ENCODE peak calls at places on chromosomes 6 and 20, in four cellular contexts. D is hypothalamus; X is EH; T is CD4-positive, alpha-beta memory T cell. W is an unnamed sample.

GRCh38 chr20:9923648-9924047 is 84.8 kb upstream of the PAK5 start:
- DNase-seq in D (no peak), X (no peak), T (no peak), W (no peak)

GRCh38 chr6:110326609-110327008 is 31.5 kb downstream of the METTL24 start:
- DNase-seq in D (no peak), X (no peak), T (no peak), W (no peak)

GRCh38 chr6:79066330-79066729 is 11.7 kb downstream of the PHIP start:
- DNase-seq in D (no peak), X (no peak), T (no peak), W (peak; percentile 14)

GRCh38 chr20:61662226-61662945 is 403.3 kb downstream of the TAF4 start:
- DNase-seq in D (no peak), X (no peak), T (no peak), W (peak; percentile 10)

GRCh38 chr6:56708810-56709597 is 66.3 kb upstream of the DST start:
- DNase-seq in D (no peak), X (peak; percentile 76), T (no peak), W (peak; percentile 92)

GRCh38 chr20:36614781-36615557 is 9.4 kb downstream of the RAB5IF start:
- DNase-seq in D (no peak), X (no peak), T (no peak), W (no peak)

GRCh38 chr20:10719740-10720380 is 46.1 kb upstream of the JAG1 start:
- DNase-seq in D (no peak), X (no peak), T (no peak), W (no peak)

GRCh38 chr6:39276379-39276995 is 37.7 kb downstream of the KCNK17 start:
- DNase-seq in D (no peak), X (no peak), T (no peak), W (no peak)

GRCh38 chr6:125859691-125860210 is 69.0 kb downstream of the NCOA7 start:
- DNase-seq in D (no peak), X (peak; percentile 37), T (no peak), W (no peak)

GRCh38 chr6:29528300-29528931 is 31.1 kb downstream of the UBD start:
- DNase-seq in D (no peak), X (no peak), T (no peak), W (no peak)

GRCh38 chr20:56223352-56223751 is 25.2 kb upstream of the MC3R start:
- DNase-seq in D (no peak), X (no peak), T (no peak), W (no peak)

GRCh38 chr6:470901-471448 is 79.4 kb downstream of the IRF4 start:
- DNase-seq in D (no peak), X (no peak), T (no peak), W (no peak)

GRCh38 chr6:33082702-33083101 is 6.9 kb downstream of the HLA-DPB1 start:
- DNase-seq in D (peak; percentile 30), X (peak; percentile 17), T (no peak), W (peak; percentile 36)

GRCh38 chr6:37317312-37318038 is 36.3 kb upstream of the RNF8 start:
- DNase-seq in D (no peak), X (no peak), T (no peak), W (no peak)

GRCh38 chr6:161019324-161019839 is 27.8 kb downstream of the MAP3K4 start:
- DNase-seq in D (no peak), X (no peak), T (no peak), W (no peak)

GRCh38 chr20:48126227-48126740 is 341.0 kb upstream of the SULF2 start:
- DNase-seq in D (no peak), X (no peak), T (no peak), W (no peak)

GRCh38 chr20:43655937-43656336 is 11.0 kb upstream of the MYBL2 start:
- DNase-seq in D (no peak), X (no peak), T (no peak), W (no peak)

GRCh38 chr20:31566332-31566657 is 38.8 kb upstream of the ID1 start:
- DNase-seq in D (no peak), X (no peak), T (no peak), W (no peak)

GRCh38 chr6:120378582-120379220 is 955.6 kb downstream of the TBC1D32 start:
- DNase-seq in D (no peak), X (no peak), T (no peak), W (peak; percentile 41)

GRCh38 chr20:44576297-44576696 is 6.1 kb upstream of the PKIG start:
- DNase-seq in D (no peak), X (peak; percentile 69), T (no peak), W (peak; percentile 72)

GRCh38 chr20:57409672-57410397 is 18.6 kb downstream of the RBM38 start:
- DNase-seq in D (no peak), X (no peak), T (no peak), W (peak; percentile 45)

GRCh38 chr20:53903652-53903987 is 166.8 kb downstream of the BCAS1 start:
- DNase-seq in D (no peak), X (peak; percentile 22), T (no peak), W (peak; percentile 52)

GRCh38 chr6:118401325-118401998 is 146.6 kb upstream of the PLN start:
- DNase-seq in D (no peak), X (no peak), T (no peak), W (no peak)

GRCh38 chr6:113763311-113763766 is 93.8 kb upstream of the MARCKS start:
- DNase-seq in D (no peak), X (peak; percentile 30), T (no peak), W (peak; percentile 51)

GRCh38 chr6:32774428-32774827 is 11.1 kb upstream of the HLA-DQB2 start:
- DNase-seq in D (no peak), X (no peak), T (no peak), W (peak; percentile 5)

GRCh38 chr6:89615882-89616281 is 22.7 kb downstream of the LYRM2 start:
- DNase-seq in D (no peak), X (no peak), T (no peak), W (no peak)

GRCh38 chr20:49337357-49337756 is 59.5 kb upstream of the ZNFX1 start:
- DNase-seq in D (no peak), X (no peak), T (no peak), W (no peak)

GRCh38 chr6:101195581-101195980 is 197.9 kb upstream of the GRIK2 start:
- DNase-seq in D (no peak), X (peak; percentile 96), T (no peak), W (peak; percentile 9)

GRCh38 chr6:152207915-152208714 is 400.6 kb downstream of the ESR1 start:
- DNase-seq in D (no peak), X (no peak), T (no peak), W (no peak)

GRCh38 chr6:116326392-116326717 is 44.4 kb upstream of the DSE start:
- DNase-seq in D (no peak), X (no peak), T (no peak), W (no peak)

GRCh38 chr6:63573899-63574553 is 1.7 kb downstream of the LOC128125822 start:
- DNase-seq in D (no peak), X (peak; percentile 51), T (peak; percentile 49), W (peak; percentile 74)

W was measured in ELR.